ENCODE peak calls at places on chromosomes 7 and 10, in five cellular contexts. Y, W, I, R and A are unnamed samples.

GRCh38 chr7:108650487-108650886 is 80.8 kb downstream of the DNAJB9 start:
- DNase-seq in I (no peak), Y (no peak), R (no peak), W (no peak), A (peak; percentile 16)

GRCh38 chr10:22087365-22087738 is 83.8 kb upstream of the DNAJC1 start:
- DNase-seq in I (no peak), Y (no peak), W (no peak), R (peak; percentile 9), A (no peak)

GRCh38 chr7:27204851-27205322 is 5.0 kb upstream of the HOXA13 start:
- DNase-seq in W (no peak), R (peak; percentile 46), Y (no peak), I (peak; percentile 77), A (no peak)

GRCh38 chr10:12614390-12615003 is 265.1 kb downstream of the CAMK1D start:
- DNase-seq in W (no peak), Y (no peak), R (no peak), I (no peak), A (peak; percentile 74)

GRCh38 chr7:114086906-114087651 is 168.3 kb upstream of the PPP1R3A start:
- DNase-seq in I (peak; percentile 60), W (no peak), Y (peak; percentile 42), R (peak; percentile 52), A (peak; percentile 27)

GRCh38 chr10:13311177-13311575 is 11.3 kb upstream of the PHYH start:
- DNase-seq in Y (no peak), R (no peak), W (no peak), I (no peak), A (no peak)

GRCh38 chr10:31958849-31959248 is 30.2 kb upstream of the ARHGAP12 start:
- DNase-seq in I (no peak), W (no peak), R (no peak), Y (no peak), A (no peak)

GRCh38 chr7:44891372-44891771 is 6.0 kb upstream of the PURB start:
- DNase-seq in I (no peak), R (no peak), Y (no peak), W (no peak), A (no peak)

GRCh38 chr7:45921699-45922519 is 837 bp upstream of the IGFBP3 start:
- DNase-seq in Y (peak; percentile 26), R (peak; percentile 85), W (peak; percentile 44), I (no peak), A (peak; percentile 78)

GRCh38 chr7:157402911-157403534 is 66.2 kb downstream of the DNAJB6 start:
- DNase-seq in R (no peak), W (no peak), Y (no peak), I (no peak), A (no peak)

GRCh38 chr10:110176626-110177025 is 30.8 kb upstream of the MXI1 start:
- DNase-seq in R (no peak), W (no peak), Y (no peak), I (peak; percentile 37), A (no peak)

GRCh38 chr7:75058406-75058805 is 15.2 kb downstream of the RCC1L start:
- DNase-seq in I (no peak), Y (no peak), R (no peak), W (no peak), A (no peak)

GRCh38 chr10:59283456-59284082 is 78.8 kb downstream of the FAM13C start:
- DNase-seq in I (no peak), Y (no peak), R (peak; percentile 21), W (no peak), A (no peak)

GRCh38 chr10:70255329-70256299 is 22.4 kb upstream of the PPA1 start:
- DNase-seq in W (peak; percentile 90), I (no peak), R (peak; percentile 37), Y (peak; percentile 34), A (peak; percentile 45)

GRCh38 chr7:152383341-152384234 is 52.2 kb downstream of the KMT2C start:
- DNase-seq in R (no peak), Y (no peak), I (no peak), W (no peak), A (no peak)

GRCh38 chr10:69818676-69819239 is 17.1 kb downstream of the COL13A1 start:
- DNase-seq in W (no peak), R (no peak), Y (no peak), I (no peak), A (peak; percentile 14)

GRCh38 chr7:24349339-24349738 is 65.3 kb downstream of the NPY start:
- DNase-seq in Y (no peak), W (no peak), R (no peak), I (no peak), A (no peak)

GRCh38 chr7:19239951-19240350 is 94.7 kb upstream of the FERD3L start:
- DNase-seq in W (no peak), R (no peak), I (no peak), Y (no peak), A (no peak)

DNA sequence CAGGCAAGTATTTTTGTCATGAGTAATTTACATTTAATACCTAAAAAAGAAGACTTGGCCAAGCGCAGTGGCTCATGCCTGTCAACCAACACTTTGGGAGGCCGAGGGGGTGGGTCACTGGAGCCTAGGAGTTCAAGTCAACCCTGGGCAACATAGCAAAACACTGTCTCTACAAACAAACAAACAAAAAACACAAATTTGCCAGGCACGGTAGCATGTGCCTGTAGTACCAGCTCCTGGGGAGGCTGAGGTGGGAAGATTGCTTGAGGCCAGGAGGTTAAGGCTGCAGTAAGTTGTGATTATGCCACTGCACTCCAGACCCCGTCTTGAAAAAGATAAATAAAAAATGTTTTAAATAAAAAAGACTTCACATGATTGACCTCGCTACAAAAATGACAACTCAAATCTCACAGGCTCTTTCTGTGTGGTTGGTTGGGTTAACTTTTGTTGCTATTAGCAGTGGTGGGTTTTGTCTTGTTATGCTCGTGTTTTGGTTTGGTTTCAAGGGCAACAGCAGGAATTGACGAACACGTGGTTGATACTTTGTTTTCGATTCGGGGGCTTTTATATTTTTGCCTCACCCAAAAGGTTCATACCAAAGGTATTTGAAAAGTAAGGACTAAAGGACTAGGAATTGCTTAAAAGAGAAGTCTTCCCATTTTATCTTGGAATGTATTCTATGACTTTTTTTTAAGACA is 227.2 kb upstream of the MKLN1 start:
- DNase-seq in Y (no peak), I (no peak), R (no peak), W (no peak), A (no peak)
- TF ChIP-seq POLR2AphosphoS5 in Y (no peak), I (no peak), R (no peak), W (no peak), A (no peak)

GRCh38 chr7:92880212-92881090 is 44.1 kb upstream of the CDK6 start:
- DNase-seq in W (peak; percentile 4), I (peak; percentile 67), Y (no peak), R (peak; percentile 86), A (peak; percentile 20)
- TF ChIP-seq CTCF in W (peak; percentile 35), I (no peak), Y (no peak), R (peak; percentile 89), A (peak; percentile 16)

GRCh38 chr7:50359995-50360925 is 55.7 kb downstream of the IKZF1 start:
- DNase-seq in R (no peak), I (peak; percentile 88), Y (peak; percentile 54), W (no peak), A (no peak)

GRCh38 chr7:50362142-50362541 is 57.6 kb downstream of the IKZF1 start:
- DNase-seq in R (no peak), I (no peak), Y (no peak), W (no peak), A (no peak)

GRCh38 chr7:50363327-50364060 is 59.0 kb downstream of the IKZF1 start:
- DNase-seq in W (no peak), I (no peak), Y (no peak), R (no peak), A (no peak)

GRCh38 chr7:50364645-50365044 is 60.1 kb downstream of the IKZF1 start:
- DNase-seq in R (no peak), W (no peak), Y (no peak), I (no peak), A (no peak)

DNA sequence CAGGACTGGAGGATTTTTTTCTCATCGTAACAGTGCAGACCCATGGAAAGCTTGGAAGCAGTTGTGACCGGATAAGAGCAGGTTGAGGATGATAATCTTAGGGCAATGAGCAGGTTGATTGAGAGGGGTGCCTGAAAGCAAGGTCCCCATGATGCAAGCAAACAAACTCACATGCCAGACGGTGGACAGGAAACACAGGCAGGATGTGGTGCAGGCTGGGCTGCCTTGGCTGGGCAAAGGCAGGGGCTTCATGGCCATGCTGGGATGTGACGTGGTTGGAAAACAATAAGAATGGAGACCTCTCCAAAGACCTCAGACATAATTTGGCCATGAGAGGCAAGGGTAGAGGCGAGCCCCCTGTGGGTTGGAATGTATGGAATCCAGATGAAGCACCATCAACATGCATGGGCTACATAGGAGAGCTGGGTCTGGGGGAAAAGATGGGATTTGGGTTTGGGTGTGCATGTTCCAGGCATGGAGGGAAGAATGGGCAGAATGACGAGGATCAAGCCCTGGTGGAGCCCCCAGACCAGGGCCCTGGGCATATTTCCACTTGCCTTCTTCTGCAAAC is 58.3 kb downstream of the IKZF1 start:
- DNase-seq in R (peak; percentile 32), Y (peak; percentile 42), I (peak; percentile 88), W (no peak), A (no peak)
- TF ChIP-seq POLR2AphosphoS5 in R (no peak), Y (no peak), I (peak; percentile 63), W (no peak), A (no peak)

DNA sequence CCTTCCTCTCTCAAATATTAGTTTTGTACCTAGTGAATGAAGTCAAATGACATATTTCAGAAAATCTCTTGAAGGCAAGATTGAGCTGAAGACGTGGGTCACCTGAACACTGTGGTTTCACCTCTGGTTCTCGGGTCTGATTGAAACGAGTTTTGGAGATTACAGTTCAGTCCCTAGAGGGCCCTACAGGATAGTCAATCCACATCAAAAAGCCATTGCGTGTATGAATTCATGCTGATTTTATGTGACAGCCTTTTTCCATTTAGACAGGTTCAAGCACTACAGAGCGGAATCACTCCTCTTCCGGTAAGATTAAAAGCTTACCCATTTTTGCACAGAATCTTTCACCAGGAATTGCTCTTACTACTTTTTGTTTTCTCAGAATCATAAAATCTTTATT is 62.2 kb downstream of the VIM start:
- DNase-seq in Y (no peak), I (no peak), W (peak; percentile 50), R (peak; percentile 52), A (peak; percentile 7)
- TF ChIP-seq CTCF in Y (peak; percentile 22), I (no peak), W (peak; percentile 38), R (peak; percentile 68), A (no peak)

GRCh38 chr10:7027237-7027912 is 383.5 kb downstream of the SFMBT2 start:
- DNase-seq in Y (no peak), I (no peak), R (no peak), W (no peak), A (no peak)
- TF ChIP-seq POLR2AphosphoS5 in Y (no peak), I (no peak), R (no peak), W (no peak), A (no peak)

DNA sequence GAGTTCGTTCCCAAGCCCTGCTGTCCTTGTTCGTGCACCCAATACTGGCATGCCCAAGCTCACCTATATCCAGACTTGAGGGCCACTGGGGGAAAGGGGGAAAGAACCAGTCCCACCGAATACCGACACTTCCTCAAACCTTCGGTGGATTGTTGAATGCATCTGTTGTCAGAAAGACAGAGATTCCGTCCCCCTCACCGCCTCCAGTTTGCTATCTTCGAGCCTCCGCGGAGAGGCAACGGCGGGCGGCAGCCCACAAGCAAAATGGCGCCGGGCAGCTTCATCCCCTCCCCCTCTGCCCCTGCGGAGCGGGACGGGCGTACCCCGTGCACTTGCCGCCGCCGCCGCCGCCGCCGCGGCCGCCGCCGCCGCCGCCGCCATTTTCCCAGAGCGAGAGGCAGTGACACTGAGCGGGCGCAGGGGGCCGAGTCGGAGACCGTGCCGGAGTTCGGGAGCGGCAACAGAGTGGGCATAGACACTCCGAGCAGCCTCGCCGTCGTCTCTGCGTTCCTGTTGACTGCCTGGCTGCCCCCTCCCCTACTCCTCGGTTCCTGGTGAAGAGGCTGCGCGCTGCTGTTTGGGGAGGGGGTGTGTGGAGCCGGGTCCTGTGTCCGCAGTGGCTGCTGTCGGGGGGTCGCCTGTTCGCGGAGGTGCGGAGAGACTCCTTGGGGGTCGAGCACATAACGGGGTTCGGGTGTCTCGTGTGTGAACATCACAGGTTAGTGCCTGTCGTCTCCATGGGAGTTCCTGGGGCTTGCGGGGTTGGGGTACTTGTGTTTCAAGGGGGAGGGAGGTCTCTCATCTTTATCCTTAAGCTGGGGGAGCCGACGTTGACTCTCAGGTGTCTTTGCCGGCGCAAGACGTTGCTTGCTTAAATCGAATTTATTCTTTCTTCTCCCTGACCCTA is at the start of gene KMT2E:
- DNase-seq in W (peak; percentile 57), R (peak; percentile 89), I (peak; percentile 98), Y (peak; percentile 91), A (peak; percentile 79)
- TF ChIP-seq CTCF in W (no peak), R (no peak), I (peak; percentile 5), Y (peak; percentile 22), A (no peak)